ENCODE peak calls at places on chromosomes 12 and 14, in six cellular contexts. One of them, this sample, is unnamed.

GRCh38 chr12:39314547-39314946 is 128.4 kb downstream of the KIF21A start:
- DNase-seq in transverse colon: no peak
- DNase-seq in IMR-90: no peak
- DNase-seq in heart right ventricle: no peak
- DNase-seq in endodermal cell: no peak
- DNase-seq in neuronal stem cell: no peak
- DNase-seq in this sample: no peak

GRCh38 chr12:56359851-56360767 is at the start of gene STAT2:
- DNase-seq in heart right ventricle: peak
- DNase-seq in neuronal stem cell: peak
- DNase-seq in IMR-90: peak
- DNase-seq in endodermal cell: peak
- DNase-seq in transverse colon: peak
- DNase-seq in this sample: peak

GRCh38 chr14:99684356-99684952 is 356 bp downstream of the CYP46A1 start:
- DNase-seq in endodermal cell: no peak
- DNase-seq in transverse colon: no peak
- DNase-seq in heart right ventricle: no peak
- DNase-seq in neuronal stem cell: no peak
- DNase-seq in IMR-90: peak
- DNase-seq in this sample: no peak

GRCh38 chr12:75478395-75478794 is 2.2 kb upstream of the GLIPR1 start:
- DNase-seq in transverse colon: no peak
- DNase-seq in neuronal stem cell: no peak
- DNase-seq in IMR-90: peak
- DNase-seq in heart right ventricle: no peak
- DNase-seq in endodermal cell: no peak
- DNase-seq in this sample: no peak

GRCh38 chr12:11510671-11511070 is 115.3 kb upstream of the PRB2 start:
- DNase-seq in heart right ventricle: no peak
- DNase-seq in neuronal stem cell: no peak
- DNase-seq in transverse colon: no peak
- DNase-seq in endodermal cell: no peak
- DNase-seq in IMR-90: no peak
- DNase-seq in this sample: no peak

GRCh38 chr14:102056694-102057442 is 30.0 kb downstream of the HSP90AA1 start:
- DNase-seq in heart right ventricle: no peak
- DNase-seq in transverse colon: no peak
- DNase-seq in endodermal cell: no peak
- DNase-seq in neuronal stem cell: no peak
- DNase-seq in IMR-90: no peak
- DNase-seq in this sample: no peak

GRCh38 chr12:57489157-57489641 is 1.3 kb downstream of the MARS1 start:
- DNase-seq in heart right ventricle: no peak
- DNase-seq in endodermal cell: no peak
- DNase-seq in IMR-90: peak
- DNase-seq in transverse colon: no peak
- DNase-seq in neuronal stem cell: no peak
- DNase-seq in this sample: no peak

GRCh38 chr14:23379331-23380196 is 2.7 kb downstream of the CMTM5 start:
- DNase-seq in heart right ventricle: no peak
- DNase-seq in endodermal cell: peak
- DNase-seq in neuronal stem cell: peak
- DNase-seq in IMR-90: peak
- DNase-seq in transverse colon: peak
- DNase-seq in this sample: peak

GRCh38 chr14:90880282-90880681 is 64.1 kb upstream of the TTC7B start:
- DNase-seq in endodermal cell: no peak
- DNase-seq in neuronal stem cell: no peak
- DNase-seq in transverse colon: no peak
- DNase-seq in heart right ventricle: no peak
- DNase-seq in IMR-90: no peak
- DNase-seq in this sample: no peak

GRCh38 chr12:49527361-49528130 is 11.3 kb upstream of the KCNH3 start:
- DNase-seq in neuronal stem cell: no peak
- DNase-seq in heart right ventricle: no peak
- DNase-seq in transverse colon: no peak
- DNase-seq in IMR-90: no peak
- DNase-seq in endodermal cell: no peak
- DNase-seq in this sample: no peak

GRCh38 chr14:85093631-85094330 is 436.2 kb upstream of the FLRT2 start:
- DNase-seq in transverse colon: no peak
- DNase-seq in IMR-90: peak
- DNase-seq in endodermal cell: no peak
- DNase-seq in neuronal stem cell: no peak
- DNase-seq in heart right ventricle: no peak
- DNase-seq in this sample: no peak

GRCh38 chr14:28676481-28676880 is 90.1 kb upstream of the FOXG1 start:
- DNase-seq in endodermal cell: no peak
- DNase-seq in heart right ventricle: no peak
- DNase-seq in IMR-90: peak
- DNase-seq in neuronal stem cell: no peak
- DNase-seq in transverse colon: no peak
- DNase-seq in this sample: no peak

GRCh38 chr12:131487379-131488129 is 223.3 kb upstream of the SFSWAP start:
- DNase-seq in endodermal cell: no peak
- DNase-seq in transverse colon: no peak
- DNase-seq in IMR-90: no peak
- DNase-seq in neuronal stem cell: no peak
- DNase-seq in heart right ventricle: no peak
- DNase-seq in this sample: no peak

GRCh38 chr14:99524091-99524661 is 43.0 kb downstream of the CCNK start:
- DNase-seq in transverse colon: peak
- DNase-seq in heart right ventricle: peak
- DNase-seq in IMR-90: no peak
- DNase-seq in endodermal cell: no peak
- DNase-seq in neuronal stem cell: no peak
- DNase-seq in this sample: no peak

GRCh38 chr14:72589652-72590051 is 304.2 kb downstream of the DPF3 start:
- DNase-seq in transverse colon: no peak
- DNase-seq in IMR-90: no peak
- DNase-seq in endodermal cell: no peak
- DNase-seq in heart right ventricle: no peak
- DNase-seq in neuronal stem cell: no peak
- DNase-seq in this sample: no peak

GRCh38 chr14:94330857-94331256 is 7.7 kb upstream of the SERPINA6 start:
- DNase-seq in IMR-90: no peak
- DNase-seq in neuronal stem cell: no peak
- DNase-seq in endodermal cell: no peak
- DNase-seq in heart right ventricle: no peak
- DNase-seq in transverse colon: no peak
- DNase-seq in this sample: no peak

GRCh38 chr12:15979096-15980091 is 68.3 kb downstream of the DERA start:
- DNase-seq in IMR-90: peak
- DNase-seq in endodermal cell: peak
- DNase-seq in neuronal stem cell: no peak
- DNase-seq in transverse colon: peak
- DNase-seq in heart right ventricle: no peak
- DNase-seq in this sample: peak

GRCh38 chr14:37262649-37263048 is 64.9 kb downstream of the MIPOL1 start:
- DNase-seq in transverse colon: no peak
- DNase-seq in neuronal stem cell: no peak
- DNase-seq in IMR-90: no peak
- DNase-seq in endodermal cell: peak
- DNase-seq in heart right ventricle: no peak
- DNase-seq in this sample: peak

DNA sequence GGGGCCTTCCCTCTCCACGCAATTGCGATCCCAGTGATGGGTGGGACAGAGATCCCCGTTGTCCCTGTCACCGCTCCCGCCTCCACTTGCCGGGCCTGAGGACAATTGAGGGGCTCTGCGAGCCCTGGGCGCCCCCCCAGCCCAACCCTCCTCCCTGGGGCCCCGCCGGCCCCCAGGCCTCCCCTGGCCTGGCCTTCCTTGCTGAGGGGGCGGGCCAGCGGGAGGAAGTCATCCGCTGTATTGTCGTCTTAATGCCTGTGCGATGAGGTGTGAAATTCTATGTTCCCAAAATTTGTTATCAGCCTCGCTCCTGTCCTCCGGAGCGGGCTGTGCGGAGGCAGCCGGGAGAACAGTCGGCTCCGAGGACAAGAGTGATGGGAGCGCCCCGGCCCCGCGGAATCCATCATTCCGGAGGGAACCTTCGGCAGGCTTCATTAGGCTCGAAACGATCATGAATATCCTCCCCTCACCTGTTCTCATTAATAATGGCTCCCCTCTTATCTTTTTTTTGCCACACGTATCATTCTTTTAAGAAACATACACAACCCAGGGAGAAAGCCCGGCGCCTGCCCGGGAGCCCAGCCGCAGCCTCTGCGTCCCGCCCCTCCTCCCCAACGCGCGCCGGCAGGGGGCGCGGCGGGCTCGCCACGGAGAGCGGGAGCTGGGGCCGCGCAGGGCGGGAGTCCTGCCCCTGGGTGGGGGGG is 17.3 kb upstream of the DLK1 start:
- DNase-seq in transverse colon: no peak
- DNase-seq in IMR-90: peak
- DNase-seq in neuronal stem cell: no peak
- DNase-seq in endodermal cell: peak
- DNase-seq in heart right ventricle: peak
- DNase-seq in this sample: peak
- H3K27ac ChIP-seq in transverse colon: peak
- H3K27ac ChIP-seq in IMR-90: no peak
- H3K27ac ChIP-seq in neuronal stem cell: peak
- H3K27ac ChIP-seq in endodermal cell: no peak
- H3K27ac ChIP-seq in heart right ventricle: no peak
- H3K27ac ChIP-seq in this sample: no peak

GRCh38 chr14:71488703-71489141 is 443.5 kb upstream of the RGS6 start:
- DNase-seq in endodermal cell: no peak
- DNase-seq in IMR-90: peak
- DNase-seq in transverse colon: no peak
- DNase-seq in neuronal stem cell: no peak
- DNase-seq in heart right ventricle: no peak
- DNase-seq in this sample: no peak

GRCh38 chr14:71492346-71492745 is 439.9 kb upstream of the RGS6 start:
- DNase-seq in heart right ventricle: no peak
- DNase-seq in transverse colon: no peak
- DNase-seq in IMR-90: peak
- DNase-seq in endodermal cell: no peak
- DNase-seq in neuronal stem cell: no peak
- DNase-seq in this sample: no peak

GRCh38 chr14:71487449-71487848 is 444.8 kb upstream of the RGS6 start:
- DNase-seq in transverse colon: no peak
- DNase-seq in neuronal stem cell: no peak
- DNase-seq in endodermal cell: no peak
- DNase-seq in heart right ventricle: no peak
- DNase-seq in IMR-90: no peak
- DNase-seq in this sample: no peak

GRCh38 chr14:71487941-71488340 is 444.3 kb upstream of the RGS6 start:
- DNase-seq in transverse colon: no peak
- DNase-seq in heart right ventricle: no peak
- DNase-seq in neuronal stem cell: no peak
- DNase-seq in endodermal cell: no peak
- DNase-seq in IMR-90: peak
- DNase-seq in this sample: no peak

GRCh38 chr14:71491925-71492324 is 440.3 kb upstream of the RGS6 start:
- DNase-seq in neuronal stem cell: no peak
- DNase-seq in IMR-90: peak
- DNase-seq in transverse colon: no peak
- DNase-seq in endodermal cell: no peak
- DNase-seq in heart right ventricle: no peak
- DNase-seq in this sample: no peak
- H3K27ac ChIP-seq in neuronal stem cell: no peak
- H3K27ac ChIP-seq in IMR-90: peak
- H3K27ac ChIP-seq in transverse colon: peak
- H3K27ac ChIP-seq in endodermal cell: no peak
- H3K27ac ChIP-seq in heart right ventricle: no peak
- H3K27ac ChIP-seq in this sample: no peak

DNA sequence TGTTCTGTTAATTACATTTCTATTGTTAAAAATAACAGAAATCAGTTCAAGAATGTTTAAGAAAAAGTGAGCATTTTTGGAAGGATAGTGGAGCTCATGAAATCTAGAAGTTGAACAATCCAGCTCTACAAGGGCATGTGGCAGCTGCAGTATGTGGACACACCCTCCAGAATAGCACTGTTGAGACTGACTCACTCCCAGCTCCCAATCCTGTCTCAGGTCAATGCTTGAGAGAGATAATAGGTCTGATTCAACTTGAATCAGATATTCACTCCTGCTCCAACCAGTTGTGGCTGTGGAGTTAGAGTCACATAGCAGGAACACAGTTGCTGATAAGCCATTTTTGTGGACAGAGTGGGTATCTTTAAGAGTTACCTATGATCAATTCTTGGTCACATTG is 113.0 kb upstream of the NTF3 start:
- DNase-seq in heart right ventricle: no peak
- DNase-seq in endodermal cell: no peak
- DNase-seq in transverse colon: peak
- DNase-seq in neuronal stem cell: no peak
- DNase-seq in IMR-90: peak
- DNase-seq in this sample: no peak
- H3K27ac ChIP-seq in heart right ventricle: no peak
- H3K27ac ChIP-seq in endodermal cell: no peak
- H3K27ac ChIP-seq in transverse colon: no peak
- H3K27ac ChIP-seq in neuronal stem cell: no peak
- H3K27ac ChIP-seq in IMR-90: no peak
- H3K27ac ChIP-seq in this sample: no peak

GRCh38 chr12:52145941-52146821 is 45.6 kb downstream of the KRT80 start:
- DNase-seq in neuronal stem cell: no peak
- DNase-seq in endodermal cell: no peak
- DNase-seq in heart right ventricle: no peak
- DNase-seq in transverse colon: peak
- DNase-seq in IMR-90: no peak
- DNase-seq in this sample: no peak

GRCh38 chr12:52147983-52148540 is 43.8 kb downstream of the KRT80 start:
- DNase-seq in heart right ventricle: no peak
- DNase-seq in IMR-90: no peak
- DNase-seq in neuronal stem cell: no peak
- DNase-seq in transverse colon: no peak
- DNase-seq in endodermal cell: no peak
- DNase-seq in this sample: no peak

GRCh38 chr12:52147367-52147972 is 44.3 kb downstream of the KRT80 start:
- DNase-seq in transverse colon: peak
- DNase-seq in heart right ventricle: peak
- DNase-seq in endodermal cell: peak
- DNase-seq in neuronal stem cell: no peak
- DNase-seq in IMR-90: peak
- DNase-seq in this sample: no peak

GRCh38 chr12:52145228-52145940 is 46.4 kb downstream of the KRT80 start:
- DNase-seq in endodermal cell: peak
- DNase-seq in IMR-90: no peak
- DNase-seq in heart right ventricle: no peak
- DNase-seq in transverse colon: no peak
- DNase-seq in neuronal stem cell: no peak
- DNase-seq in this sample: peak

DNA sequence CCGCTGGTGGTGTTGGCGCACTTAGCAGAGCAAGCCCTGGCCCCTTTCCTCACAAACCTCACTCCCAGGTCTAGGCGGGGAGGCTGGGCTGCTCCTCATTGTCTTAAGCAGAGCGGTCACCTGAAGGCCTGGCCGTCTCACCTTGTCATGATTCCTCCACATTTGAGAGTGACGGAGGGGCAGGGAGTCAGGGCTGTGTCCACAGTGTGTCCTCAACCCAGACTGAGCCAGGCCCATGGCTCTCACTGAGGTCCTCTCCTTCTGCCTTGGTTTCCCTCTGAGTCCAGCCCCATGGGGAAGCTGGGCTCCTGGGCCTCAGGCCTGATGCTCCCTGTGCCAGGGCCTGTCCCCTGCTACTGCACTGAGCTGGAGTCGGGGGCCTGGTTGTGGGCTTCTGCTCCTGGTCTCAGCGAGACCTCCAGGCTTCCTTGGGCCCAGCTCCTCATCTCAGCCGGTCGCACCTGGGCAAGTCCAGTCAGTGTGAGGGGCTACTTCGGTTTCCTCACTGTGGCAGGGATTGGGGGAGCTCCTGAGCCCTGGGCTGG is 44.9 kb downstream of the KRT80 start:
- DNase-seq in neuronal stem cell: no peak
- DNase-seq in IMR-90: no peak
- DNase-seq in endodermal cell: peak
- DNase-seq in heart right ventricle: no peak
- DNase-seq in transverse colon: no peak
- DNase-seq in this sample: no peak
- H3K27ac ChIP-seq in neuronal stem cell: no peak
- H3K27ac ChIP-seq in IMR-90: peak
- H3K27ac ChIP-seq in endodermal cell: no peak
- H3K27ac ChIP-seq in heart right ventricle: peak
- H3K27ac ChIP-seq in transverse colon: peak
- H3K27ac ChIP-seq in this sample: no peak